ENCODE peak calls at places on chromosome 9, in five cellular contexts. O is activated CD4-positive, alpha-beta memory T cell treated with anti-CD3 and anti-CD28 coated beads, Interleukin-2, amount 10 ng/mL, durations not matched to agents 7 days and 5 days; E is RWPE2; W is SJSA1; D is left cardiac atrium. A is an unnamed sample.

GRCh38 chr9:125361837-125362531 is 100.4 kb downstream of the GAPVD1 start:
- DNase-seq in O (no peak), E (no peak), W (no peak), D (no peak), A (peak; percentile 69)

GRCh38 chr9:75615284-75615683 is 275.2 kb upstream of the PCSK5 start:
- DNase-seq in O (no peak), E (no peak), W (no peak), D (no peak), A (no peak)

GRCh38 chr9:93076792-93077128 is 18.3 kb downstream of the SUSD3 start:
- DNase-seq in O (no peak), E (no peak), W (no peak), D (no peak), A (no peak)

GRCh38 chr9:36328798-36329411 is 70.7 kb upstream of the GNE start:
- DNase-seq in O (peak; percentile 38), E (no peak), W (no peak), D (no peak), A (peak; percentile 87)

GRCh38 chr9:94785211-94786169 is 59.0 kb downstream of the AOPEP start:
- DNase-seq in O (no peak), E (no peak), W (no peak), D (no peak), A (no peak)

GRCh38 chr9:97570899-97571298 is 62.3 kb downstream of the TSTD2 start:
- DNase-seq in O (no peak), E (no peak), W (no peak), D (peak; percentile 73), A (no peak)

GRCh38 chr9:120920495-120921178 is 6.0 kb downstream of the TRAF1 start:
- DNase-seq in O (no peak), E (no peak), W (no peak), D (no peak), A (no peak)

GRCh38 chr9:92637886-92638620 is 31.9 kb downstream of the IPPK start:
- DNase-seq in O (peak; percentile 10), E (no peak), W (no peak), D (no peak), A (no peak)

GRCh38 chr9:35277171-35277520 is 115.3 kb downstream of the UNC13B start:
- DNase-seq in O (no peak), E (no peak), W (no peak), D (no peak), A (peak; percentile 39)

GRCh38 chr9:4581031-4581760 is 80.9 kb upstream of the PLPP6 start:
- DNase-seq in O (no peak), E (no peak), W (no peak), D (no peak), A (no peak)

GRCh38 chr9:33465096-33465495 is 8.6 kb downstream of the NOL6 start:
- DNase-seq in O (no peak), E (no peak), W (no peak), D (no peak), A (no peak)

GRCh38 chr9:76521906-76522305 is 62.9 kb downstream of the GCNT1 start:
- DNase-seq in O (no peak), E (no peak), W (no peak), D (no peak), A (no peak)

GRCh38 chr9:121743441-121744001 is 92.1 kb downstream of the DAB2IP start:
- DNase-seq in O (no peak), E (no peak), W (peak; percentile 75), D (peak; percentile 87), A (peak; percentile 77)

GRCh38 chr9:103789686-103790085 is 304.4 kb upstream of the SMC2 start:
- DNase-seq in O (no peak), E (no peak), W (no peak), D (no peak), A (peak; percentile 70)

GRCh38 chr9:14383296-14383695 is 69.4 kb upstream of the NFIB start:
- DNase-seq in O (no peak), E (no peak), W (no peak), D (peak; percentile 31), A (peak; percentile 76)

GRCh38 chr9:111992523-111992922 is 95.9 kb downstream of the UGCG start:
- DNase-seq in O (peak; percentile 25), E (no peak), W (no peak), D (no peak), A (peak; percentile 85)

GRCh38 chr9:109939698-109940342 is 159.8 kb downstream of the PALM2AKAP2 start:
- DNase-seq in O (no peak), E (no peak), W (no peak), D (no peak), A (no peak)

GRCh38 chr9:96192710-96193109 is 109.3 kb downstream of the HSD17B3 start:
- DNase-seq in O (no peak), E (no peak), W (no peak), D (no peak), A (no peak)

GRCh38 chr9:134302130-134302817 is 24.0 kb upstream of the RXRA start:
- DNase-seq in O (no peak), E (no peak), W (no peak), D (no peak), A (no peak)

GRCh38 chr9:93057024-93057702 is 1.3 kb upstream of the SUSD3 start:
- DNase-seq in O (no peak), E (no peak), W (no peak), D (no peak), A (no peak)

GRCh38 chr9:115262477-115262876 is 144.5 kb upstream of the TNC start:
- DNase-seq in O (no peak), E (peak; percentile 99), W (peak; percentile 87), D (peak; percentile 82), A (peak; percentile 59)

GRCh38 chr9:131270171-131271015 is 5.9 kb downstream of the FAM78A start:
- DNase-seq in O (peak; percentile 65), E (no peak), W (no peak), D (peak; percentile 88), A (no peak)

GRCh38 chr9:72557549-72557948 is 36.1 kb downstream of the TMC1 start:
- DNase-seq in O (peak; percentile 45), E (peak; percentile 82), W (peak; percentile 76), D (no peak), A (peak; percentile 84)

GRCh38 chr9:127637322-127637847 is 25.3 kb downstream of the STXBP1 start:
- DNase-seq in O (no peak), E (no peak), W (no peak), D (peak; percentile 38), A (peak; percentile 88)

GRCh38 chr9:120841930-120842684 is 615 bp downstream of the PSMD5 start:
- DNase-seq in O (no peak), E (no peak), W (no peak), D (no peak), A (peak; percentile 28)

GRCh38 chr9:134517069-134517680 is 124.4 kb upstream of the COL5A1 start:
- DNase-seq in O (no peak), E (no peak), W (peak; percentile 30), D (no peak), A (no peak)

GRCh38 chr9:118418887-118419620 is 714.9 kb downstream of the TLR4 start:
- DNase-seq in O (no peak), E (peak; percentile 61), W (no peak), D (no peak), A (no peak)

GRCh38 chr9:4287386-4287785 is 12.5 kb downstream of the GLIS3 start:
- DNase-seq in O (no peak), E (no peak), W (no peak), D (no peak), A (no peak)

GRCh38 chr9:121053544-121053943 is 3.5 kb upstream of the C5 start:
- DNase-seq in O (no peak), E (no peak), W (no peak), D (no peak), A (no peak)

A was measured in choroid plexus epithelial cell.